ENCODE peak calls at places on chromosomes 2 and 18, in seven cellular contexts. Y is body of pancreas, P is suprapubic skin, W is GM12878, S is heart left ventricle, E is breast epithelium, U is transverse colon. Z is an unnamed sample.

GRCh38 chr2:241767464-241768250 is 9.0 kb upstream of the GAL3ST2 start:
- DNase-seq in Y (no peak), P (no peak), W (no peak), S (no peak), E (peak), U (no peak), Z (no peak)

GRCh38 chr2:239553376-239554000 is 152.7 kb upstream of the HDAC4 start:
- DNase-seq in Y (no peak), P (no peak), W (no peak), S (peak), E (no peak), U (no peak), Z (no peak)

GRCh38 chr2:47536696-47537095 is 133.7 kb downstream of the MSH2 start:
- DNase-seq in Y (no peak), P (no peak), W (no peak), S (no peak), E (no peak), U (no peak), Z (no peak)

GRCh38 chr2:6924918-6925194 is 7.6 kb downstream of the RNF144A start:
- DNase-seq in Y (no peak), P (no peak), W (no peak), S (no peak), E (no peak), U (no peak), Z (no peak)

GRCh38 chr2:200352631-200353030 is 46.1 kb downstream of the SPATS2L start:
- DNase-seq in Y (no peak), P (no peak), W (no peak), S (no peak), E (no peak), U (no peak), Z (no peak)

GRCh38 chr2:101311390-101312019 is 3.0 kb upstream of the RNF149 start:
- DNase-seq in Y (peak), P (no peak), W (no peak), S (no peak), E (no peak), U (peak), Z (peak)

GRCh38 chr2:46803911-46804670 is 111.5 kb downstream of the MCFD2 start:
- DNase-seq in Y (no peak), P (no peak), W (no peak), S (no peak), E (peak), U (no peak), Z (no peak)

GRCh38 chr18:79960921-79961526 is 3.4 kb upstream of the HSBP1L1 start:
- DNase-seq in Y (no peak), P (no peak), W (no peak), S (no peak), E (no peak), U (no peak), Z (no peak)

GRCh38 chr2:229050063-229050635 is 220.9 kb downstream of the PID1 start:
- DNase-seq in Y (no peak), P (no peak), W (no peak), S (no peak), E (no peak), U (no peak), Z (no peak)

GRCh38 chr2:60352491-60353405 is 200.7 kb downstream of the BCL11A start:
- DNase-seq in Y (no peak), P (no peak), W (no peak), S (no peak), E (no peak), U (peak), Z (no peak)

GRCh38 chr2:150491943-150492342 is 4.5 kb upstream of the RND3 start:
- DNase-seq in Y (no peak), P (no peak), W (no peak), S (no peak), E (no peak), U (no peak), Z (no peak)

GRCh38 chr2:9779572-9780264 is 63.6 kb upstream of the TAF1B start:
- DNase-seq in Y (no peak), P (no peak), W (no peak), S (peak), E (no peak), U (no peak), Z (no peak)

GRCh38 chr18:8654482-8655451 is 45.5 kb downstream of the RAB12 start:
- DNase-seq in Y (no peak), P (no peak), W (no peak), S (no peak), E (no peak), U (no peak), Z (peak)

GRCh38 chr2:159290289-159290907 is 3.9 kb upstream of the WDSUB1 start:
- DNase-seq in Y (peak), P (no peak), W (no peak), S (no peak), E (no peak), U (no peak), Z (peak)

GRCh38 chr2:56151841-56152240 is 31.9 kb upstream of the CCDC85A start:
- DNase-seq in Y (no peak), P (no peak), W (no peak), S (no peak), E (no peak), U (no peak), Z (no peak)

GRCh38 chr18:23495723-23496440 is 7.4 kb upstream of the RMC1 start:
- DNase-seq in Y (no peak), P (no peak), W (no peak), S (no peak), E (peak), U (peak), Z (no peak)

GRCh38 chr18:11149441-11150270 is at the start of gene PIEZO2:
- DNase-seq in Y (peak), P (peak), W (peak), S (peak), E (no peak), U (peak), Z (peak)
- TF ChIP-seq POLR2A in Y (no peak), P (no peak), W (peak), S (no peak), E (no peak), U (no peak), Z (no peak)

DNA sequence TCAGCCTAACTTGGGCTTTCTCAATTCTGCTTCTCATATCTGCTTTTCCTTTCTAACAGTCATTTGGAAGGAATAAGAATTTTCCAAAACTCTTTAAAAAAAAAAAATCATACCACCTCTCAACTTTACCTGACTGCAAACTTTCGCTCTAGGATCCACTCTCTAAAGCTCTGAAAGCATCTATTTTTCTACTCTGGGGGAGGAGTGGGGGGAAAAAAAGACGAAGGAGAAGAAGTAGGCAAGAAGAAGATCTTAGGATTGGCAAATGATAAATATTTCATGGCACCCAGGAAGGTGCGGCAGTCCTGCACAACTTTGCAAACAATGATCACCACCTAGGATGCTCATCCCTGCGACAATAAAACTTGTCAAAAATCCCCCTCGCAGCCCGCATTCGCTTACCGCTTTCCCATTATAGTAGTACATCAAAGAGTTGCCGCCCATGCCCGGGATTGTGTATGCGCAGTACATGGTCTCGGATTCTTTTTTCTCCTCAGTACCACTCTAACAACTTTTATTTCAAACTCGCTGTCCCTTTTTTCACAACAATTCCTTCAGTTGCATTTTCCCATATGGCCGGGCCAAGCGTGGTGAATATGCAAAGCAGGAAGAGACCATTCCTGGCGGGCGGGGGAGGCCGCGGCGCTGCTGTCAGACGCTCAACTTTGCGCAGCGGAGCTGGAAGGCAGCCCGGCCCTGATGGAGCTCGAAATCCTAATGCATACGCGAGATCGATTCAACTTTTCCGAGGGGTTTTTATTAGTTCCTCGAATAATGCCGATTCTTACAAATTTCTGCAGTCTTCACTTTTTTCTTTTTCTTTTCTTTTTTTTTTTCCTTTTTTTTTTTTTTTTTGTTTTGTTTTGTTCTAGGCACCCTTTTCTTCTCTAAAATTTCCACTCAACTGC is 266.5 kb downstream of the TCF4 start:
- DNase-seq in Y (peak), P (peak), W (peak), S (peak), E (peak), U (peak), Z (peak)
- TF ChIP-seq POLR2A in Y (no peak), P (no peak), W (peak), S (no peak), E (no peak), U (no peak), Z (no peak)

GRCh38 chr2:172726172-172726735 is 9.4 kb upstream of the RAPGEF4 start:
- DNase-seq in Y (peak), P (no peak), W (no peak), S (no peak), E (no peak), U (no peak), Z (no peak)
- TF ChIP-seq POLR2A in Y (no peak), P (no peak), W (no peak), S (no peak), E (no peak), U (no peak), Z (no peak)

GRCh38 chr2:32356735-32357544 is at the start of gene BIRC6:
- DNase-seq in Y (peak), P (peak), W (peak), S (peak), E (peak), U (peak), Z (peak)

GRCh38 chr2:32355976-32356734 is 668 bp upstream of the BIRC6 start:
- DNase-seq in Y (no peak), P (no peak), W (no peak), S (no peak), E (no peak), U (no peak), Z (peak)

GRCh38 chr2:32360416-32360815 is 3.6 kb downstream of the BIRC6 start:
- DNase-seq in Y (no peak), P (no peak), W (no peak), S (no peak), E (no peak), U (no peak), Z (no peak)

GRCh38 chr2:32363588-32363987 is 6.8 kb downstream of the BIRC6 start:
- DNase-seq in Y (no peak), P (no peak), W (no peak), S (no peak), E (no peak), U (no peak), Z (no peak)

DNA sequence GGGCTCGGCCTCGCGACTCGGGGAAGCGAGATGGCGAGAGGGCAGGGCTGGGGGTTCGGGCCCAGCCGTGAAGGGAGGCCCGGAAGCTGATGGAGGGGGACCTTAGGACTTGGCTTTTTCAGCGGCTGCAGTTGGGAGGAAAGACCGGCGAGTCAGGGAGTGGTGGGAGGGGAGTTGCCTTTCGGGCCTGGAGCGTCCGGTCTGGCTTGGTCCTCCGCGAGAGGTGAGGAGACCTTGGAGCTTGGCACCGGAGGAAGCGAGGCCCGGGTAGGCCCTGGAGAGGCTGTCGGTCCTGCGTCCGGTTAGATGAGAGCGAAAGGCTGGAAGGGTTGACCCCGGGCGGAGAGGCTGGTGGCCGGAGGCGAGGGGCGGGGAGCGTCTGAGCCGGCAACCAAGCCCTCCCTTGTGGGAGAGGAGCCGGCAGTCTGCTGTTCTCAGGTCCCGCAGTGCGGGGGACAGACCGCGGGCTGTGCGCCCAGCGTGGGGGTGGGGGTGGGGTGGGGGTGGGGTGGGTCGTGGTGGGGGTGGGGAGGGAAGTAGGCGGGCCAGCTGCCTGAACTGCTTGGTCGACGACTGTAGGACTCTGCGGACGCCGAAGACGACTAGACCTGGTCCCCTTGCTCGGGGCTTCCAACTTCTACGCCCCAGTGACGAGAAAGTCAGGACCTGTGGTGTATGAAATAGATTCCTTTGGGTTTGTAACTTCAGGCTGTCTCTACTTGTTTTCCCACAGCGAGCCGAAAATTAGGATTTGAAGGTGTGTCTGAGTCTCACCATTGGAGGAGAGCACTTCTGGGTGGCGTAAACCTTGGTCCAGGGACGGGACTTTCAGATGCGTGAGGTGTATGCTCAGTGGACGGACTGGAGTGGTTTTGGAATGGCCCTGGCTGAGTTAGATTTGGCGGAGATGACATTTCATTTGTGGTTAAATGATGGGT is 991 bp downstream of the BIRC6 start:
- DNase-seq in Y (peak), P (peak), W (no peak), S (peak), E (peak), U (peak), Z (peak)
- TF ChIP-seq POLR2A in Y (no peak), P (no peak), W (no peak), S (no peak), E (no peak), U (no peak), Z (no peak)

Z was measured in erythroblast.